ENCODE peak calls at places on chromosome 7, in seven cellular contexts. R, E, A, G, T, N and O are unnamed samples.
A peak's percentile ranks its signal among the peaks of the same experiment; 100 is the strongest.

GRCh38 chr7:28990200-28990960 is 32.2 kb upstream of the TRIL start:
- DNase-seq in G (peak; percentile 25), A (peak; percentile 78), N (no peak), T (no peak), E (no peak), R (peak; percentile 73), O (peak; percentile 28)

GRCh38 chr7:76071316-76072242 is 23.7 kb downstream of the MDH2 start:
- DNase-seq in N (no peak), R (no peak), E (no peak), A (no peak), G (peak; percentile 80), T (no peak), O (no peak)

GRCh38 chr7:22251284-22251683 is 105.7 kb downstream of the RAPGEF5 start:
- DNase-seq in R (no peak), N (no peak), A (no peak), T (no peak), E (no peak), G (no peak), O (no peak)

GRCh38 chr7:47458057-47458456 is 123.9 kb downstream of the TNS3 start:
- DNase-seq in R (peak; percentile 90), N (no peak), T (peak; percentile 89), E (no peak), A (peak; percentile 92), G (peak; percentile 97), O (peak; percentile 100)

GRCh38 chr7:22108151-22108845 is 162.6 kb upstream of the CDCA7L start:
- DNase-seq in A (no peak), N (no peak), G (no peak), T (no peak), R (no peak), E (no peak), O (no peak)

GRCh38 chr7:94769726-94770125 is 113.8 kb upstream of the SGCE start:
- DNase-seq in R (no peak), T (no peak), N (no peak), E (no peak), G (no peak), A (no peak), O (no peak)

GRCh38 chr7:20114463-20114862 is 102.7 kb downstream of the MACC1 start:
- DNase-seq in A (peak; percentile 22), R (no peak), E (no peak), G (peak; percentile 2), N (no peak), T (no peak), O (peak; percentile 2)

GRCh38 chr7:78175330-78175729 is 376.8 kb downstream of the PHTF2 start:
- DNase-seq in G (no peak), T (no peak), A (no peak), R (no peak), N (no peak), E (no peak), O (no peak)

GRCh38 chr7:129553861-129554530 is 51.7 kb downstream of the SMKR1 start:
- DNase-seq in N (peak; percentile 14), A (peak; percentile 42), R (no peak), G (peak; percentile 43), E (no peak), T (peak; percentile 31), O (peak; percentile 50)

GRCh38 chr7:17298840-17299476 is 506 bp downstream of the AHR start:
- DNase-seq in A (no peak), R (peak; percentile 44), N (peak; percentile 40), T (no peak), E (peak; percentile 39), G (no peak), O (peak; percentile 72)

GRCh38 chr7:36141351-36141750 is 11.7 kb upstream of the EEPD1 start:
- DNase-seq in G (no peak), T (no peak), E (no peak), A (no peak), R (no peak), N (no peak), O (no peak)

GRCh38 chr7:36137754-36138153 is 15.3 kb upstream of the EEPD1 start:
- DNase-seq in R (no peak), A (no peak), T (no peak), E (no peak), N (no peak), G (no peak), O (no peak)

GRCh38 chr7:36135700-36136099 is 17.4 kb upstream of the EEPD1 start:
- DNase-seq in T (no peak), E (no peak), G (no peak), N (no peak), A (no peak), R (no peak), O (no peak)

GRCh38 chr7:36138209-36138608 is 14.8 kb upstream of the EEPD1 start:
- DNase-seq in A (no peak), N (no peak), R (no peak), G (no peak), E (no peak), T (no peak), O (no peak)

DNA sequence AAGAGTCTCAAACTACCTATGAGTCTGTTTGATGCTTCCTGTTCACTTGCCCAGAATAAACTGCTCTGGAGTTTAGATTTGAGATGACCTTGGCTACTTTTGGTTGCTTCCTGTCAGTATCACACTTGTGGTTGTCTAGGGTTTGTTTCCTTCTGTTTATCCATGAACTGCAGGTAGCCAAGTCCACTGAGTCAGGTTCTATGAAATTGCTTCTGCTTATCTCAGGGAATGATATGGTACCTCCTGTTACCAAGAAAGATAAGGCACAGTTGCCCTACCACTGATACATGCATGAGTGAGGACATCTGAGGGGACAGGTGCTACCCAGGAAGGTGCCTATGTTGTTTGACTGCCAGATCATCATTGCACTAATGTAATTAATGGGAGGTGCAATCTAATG is 15.8 kb upstream of the EEPD1 start:
- DNase-seq in E (no peak), R (no peak), G (no peak), N (no peak), T (no peak), A (no peak), O (no peak)
- TF ChIP-seq CTCF in E (no peak), R (no peak), G (no peak), N (no peak), T (no peak), A (no peak), O (no peak)

GRCh38 chr7:107993879-107994278 is 9.1 kb downstream of the LAMB1 start:
- DNase-seq in A (no peak), G (no peak), R (no peak), N (no peak), E (no peak), T (no peak), O (no peak)

GRCh38 chr7:107995184-107996071 is 7.5 kb downstream of the LAMB1 start:
- DNase-seq in T (peak; percentile 96), G (peak; percentile 81), E (peak; percentile 49), A (peak; percentile 96), R (no peak), N (no peak), O (peak; percentile 80)

GRCh38 chr7:107994366-107994765 is 8.6 kb downstream of the LAMB1 start:
- DNase-seq in G (no peak), E (no peak), N (no peak), A (no peak), T (no peak), R (no peak), O (peak; percentile 60)

GRCh38 chr7:107998150-107998549 is 4.8 kb downstream of the LAMB1 start:
- DNase-seq in G (no peak), T (no peak), E (no peak), A (no peak), N (no peak), R (no peak), O (no peak)

GRCh38 chr7:107996072-107996824 is 6.7 kb downstream of the LAMB1 start:
- DNase-seq in G (peak; percentile 74), N (no peak), R (no peak), A (no peak), T (peak; percentile 87), E (no peak), O (peak; percentile 63)
- H3K4me3 ChIP-seq in G (no peak overlapping the region), N (no peak overlapping the region), R (no peak overlapping the region), A (no peak overlapping the region), T (peak overlapping the region; percentile 23), E (peak overlapping the region; percentile 7), O (no peak overlapping the region)

DNA sequence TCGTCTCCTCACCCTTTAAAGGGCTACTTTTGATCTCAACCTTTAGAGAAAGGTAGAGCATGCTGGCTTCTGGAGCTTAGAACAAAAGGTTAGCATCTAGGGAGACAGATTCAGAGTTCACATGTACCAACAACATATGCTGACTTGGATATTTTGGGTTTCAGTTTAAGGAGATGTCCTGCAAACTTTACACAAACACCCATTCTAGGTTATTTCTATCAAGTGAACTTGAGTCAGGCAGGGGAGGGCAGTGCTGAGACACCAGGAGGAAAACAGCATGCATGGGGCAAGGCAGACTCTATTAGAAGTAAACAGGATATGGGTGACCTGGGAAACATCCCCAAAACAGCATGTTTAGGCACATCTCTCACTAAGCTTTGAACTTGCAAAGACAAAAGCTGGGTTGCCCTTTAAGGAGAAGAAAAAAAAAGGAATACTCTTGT is 43.8 kb downstream of the ARL4A start:
- DNase-seq in G (peak; percentile 62), T (peak; percentile 72), N (no peak), A (peak; percentile 66), E (no peak), R (no peak), O (peak; percentile 55)
- TF ChIP-seq CTCF in G (peak; percentile 30), T (peak; percentile 51), N (no peak), A (peak; percentile 10), E (no peak), R (no peak), O (peak; percentile 14)

GRCh38 chr7:30683839-30684238 is 1.6 kb upstream of the CRHR2 start:
- DNase-seq in N (no peak), E (no peak), T (no peak), R (no peak), A (no peak), G (no peak), O (no peak)

GRCh38 chr7:30681262-30682130 is 760 bp downstream of the CRHR2 start:
- DNase-seq in E (no peak), A (no peak), G (no peak), N (no peak), T (no peak), R (no peak), O (no peak)

GRCh38 chr7:30683306-30683705 is 1.1 kb upstream of the CRHR2 start:
- DNase-seq in A (no peak), G (no peak), N (no peak), E (no peak), T (no peak), R (no peak), O (no peak)

GRCh38 chr7:30684351-30684750 is 2.1 kb upstream of the CRHR2 start:
- DNase-seq in N (no peak), A (no peak), R (no peak), E (no peak), G (no peak), T (no peak), O (no peak)

GRCh38 chr7:30682131-30683083 is at the start of gene CRHR2:
- DNase-seq in A (no peak), E (peak; percentile 20), N (no peak), R (peak; percentile 26), G (no peak), T (no peak), O (no peak)
- H3K4me3 ChIP-seq in A (no peak within 1 kb of the TSS), E (peak within 1 kb of the TSS; percentile 55), N (peak within 1 kb of the TSS; percentile 40), R (peak within 1 kb of the TSS; percentile 65), G (no peak within 1 kb of the TSS), T (no peak within 1 kb of the TSS), O (no peak within 1 kb of the TSS)

GRCh38 chr7:107661865-107662379 is 1.3 kb downstream of the SLC26A4 start:
- DNase-seq in N (no peak), E (peak; percentile 25), R (no peak), G (no peak), T (no peak), A (no peak), O (no peak)
- TF ChIP-seq CTCF in N (no peak), E (no peak), R (no peak), G (no peak), T (no peak), A (peak; percentile 1), O (peak; percentile 0)

GRCh38 chr7:36639826-36640225 is 84.5 kb downstream of the AOAH start:
- DNase-seq in T (no peak), E (no peak), R (no peak), N (peak; percentile 49), G (no peak), A (no peak), O (no peak)
- H3K4me3 ChIP-seq in T (no peak overlapping the region), E (no peak overlapping the region), R (no peak overlapping the region), N (peak overlapping the region; percentile 7), G (no peak overlapping the region), A (no peak overlapping the region), O (no peak overlapping the region)